ENCODE peak calls at places on chromosomes 16 and 17, in five cellular contexts. One of them, this sample, is unnamed. For H3K4me1, the result is how much of the 10 kb centered on the place peaks cover.

GRCh38 chr17:78767806-78768205 is 14.3 kb downstream of the CYTH1 start:
- DNase-seq in stomach: no peak
- DNase-seq in sigmoid colon: no peak
- DNase-seq in GM12878: no peak
- DNase-seq in transverse colon: no peak
- DNase-seq in this sample: no peak

GRCh38 chr17:36602924-36603384 is 1.6 kb downstream of the MRM1 start:
- DNase-seq in transverse colon: peak
- DNase-seq in stomach: peak
- DNase-seq in GM12878: peak
- DNase-seq in sigmoid colon: peak
- DNase-seq in this sample: no peak

GRCh38 chr16:66517586-66518263 is 32.2 kb downstream of the TK2 start:
- DNase-seq in stomach: no peak
- DNase-seq in transverse colon: no peak
- DNase-seq in GM12878: no peak
- DNase-seq in sigmoid colon: no peak
- DNase-seq in this sample: no peak

GRCh38 chr17:7992516-7992915 is 9.9 kb upstream of the GUCY2D start:
- DNase-seq in GM12878: no peak
- DNase-seq in transverse colon: no peak
- DNase-seq in stomach: no peak
- DNase-seq in sigmoid colon: peak
- DNase-seq in this sample: no peak

GRCh38 chr16:57610611-57611010 is 17.8 kb upstream of the ADGRG1 start:
- DNase-seq in sigmoid colon: peak
- DNase-seq in GM12878: no peak
- DNase-seq in stomach: no peak
- DNase-seq in transverse colon: no peak
- DNase-seq in this sample: no peak

GRCh38 chr16:27474921-27475320 is 72.9 kb downstream of the IL21R start:
- DNase-seq in transverse colon: no peak
- DNase-seq in sigmoid colon: no peak
- DNase-seq in stomach: no peak
- DNase-seq in GM12878: no peak
- DNase-seq in this sample: no peak

GRCh38 chr17:3401786-3402185 is 3.6 kb upstream of the OR1E1 start:
- DNase-seq in stomach: no peak
- DNase-seq in transverse colon: no peak
- DNase-seq in GM12878: no peak
- DNase-seq in sigmoid colon: no peak
- DNase-seq in this sample: no peak

GRCh38 chr16:48526058-48526957 is 83.7 kb downstream of the N4BP1 start:
- DNase-seq in stomach: peak
- DNase-seq in transverse colon: peak
- DNase-seq in sigmoid colon: peak
- DNase-seq in GM12878: peak
- DNase-seq in this sample: no peak

GRCh38 chr17:49107211-49107557 is 25.4 kb upstream of the B4GALNT2 start:
- DNase-seq in GM12878: no peak
- DNase-seq in sigmoid colon: no peak
- DNase-seq in stomach: no peak
- DNase-seq in transverse colon: no peak
- DNase-seq in this sample: no peak

GRCh38 chr17:42457107-42457787 is 1.4 kb upstream of the ATP6V0A1 start:
- DNase-seq in GM12878: peak
- DNase-seq in sigmoid colon: no peak
- DNase-seq in transverse colon: no peak
- DNase-seq in stomach: no peak
- DNase-seq in this sample: no peak
- H3K4me1 ChIP-seq in GM12878: under half
- H3K4me1 ChIP-seq in sigmoid colon: under half
- H3K4me1 ChIP-seq in transverse colon: under half
- H3K4me1 ChIP-seq in stomach: under half
- H3K4me1 ChIP-seq in this sample: under half

GRCh38 chr17:82287849-82288601 is 14.5 kb upstream of the CSNK1D start:
- DNase-seq in transverse colon: peak
- DNase-seq in sigmoid colon: peak
- DNase-seq in stomach: peak
- DNase-seq in GM12878: no peak
- DNase-seq in this sample: peak
- TF ChIP-seq EP300 in transverse colon: peak
- TF ChIP-seq EP300 in sigmoid colon: peak
- TF ChIP-seq EP300 in stomach: no peak
- TF ChIP-seq EP300 in GM12878: no peak
- TF ChIP-seq EP300 in this sample: no peak

DNA sequence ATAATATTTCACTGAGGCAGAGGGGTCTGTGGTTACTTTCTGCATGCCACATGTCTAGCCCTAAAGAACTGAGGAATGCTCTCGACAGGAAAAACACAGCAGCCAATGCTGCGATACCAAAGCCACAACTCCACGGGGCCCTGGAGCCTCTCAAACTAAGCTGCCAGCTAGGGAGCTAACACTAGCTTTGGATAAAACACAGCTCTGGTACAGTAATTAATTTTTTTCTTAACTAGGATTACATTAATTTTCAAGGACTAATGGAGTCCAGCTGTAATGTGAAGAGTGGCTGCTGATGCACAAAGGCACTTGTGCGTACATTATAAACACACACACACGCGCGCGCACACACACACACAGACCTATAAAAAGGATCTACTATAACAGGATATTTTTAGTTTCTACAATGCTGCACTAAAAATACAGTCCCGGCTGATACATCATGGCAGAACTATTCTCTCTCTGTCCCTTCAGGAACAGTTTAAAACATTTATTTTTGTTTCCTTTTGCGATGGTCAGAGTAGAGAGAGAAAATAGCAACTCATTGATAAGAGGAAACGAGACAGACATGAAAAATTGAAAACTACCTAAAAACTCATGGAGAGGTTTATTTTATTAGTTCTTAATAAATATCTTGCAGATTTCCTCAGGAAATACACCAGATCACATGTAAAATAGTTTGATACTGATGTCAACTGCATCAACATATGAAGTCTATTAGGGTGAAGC is 88.5 kb downstream of the SMG6 start:
- DNase-seq in sigmoid colon: peak
- DNase-seq in GM12878: no peak
- DNase-seq in transverse colon: peak
- DNase-seq in stomach: no peak
- DNase-seq in this sample: no peak
- TF ChIP-seq POLR2AphosphoS5 in sigmoid colon: peak
- TF ChIP-seq POLR2AphosphoS5 in GM12878: no peak
- TF ChIP-seq POLR2AphosphoS5 in transverse colon: no peak
- TF ChIP-seq POLR2AphosphoS5 in stomach: peak
- TF ChIP-seq POLR2AphosphoS5 in this sample: no peak

DNA sequence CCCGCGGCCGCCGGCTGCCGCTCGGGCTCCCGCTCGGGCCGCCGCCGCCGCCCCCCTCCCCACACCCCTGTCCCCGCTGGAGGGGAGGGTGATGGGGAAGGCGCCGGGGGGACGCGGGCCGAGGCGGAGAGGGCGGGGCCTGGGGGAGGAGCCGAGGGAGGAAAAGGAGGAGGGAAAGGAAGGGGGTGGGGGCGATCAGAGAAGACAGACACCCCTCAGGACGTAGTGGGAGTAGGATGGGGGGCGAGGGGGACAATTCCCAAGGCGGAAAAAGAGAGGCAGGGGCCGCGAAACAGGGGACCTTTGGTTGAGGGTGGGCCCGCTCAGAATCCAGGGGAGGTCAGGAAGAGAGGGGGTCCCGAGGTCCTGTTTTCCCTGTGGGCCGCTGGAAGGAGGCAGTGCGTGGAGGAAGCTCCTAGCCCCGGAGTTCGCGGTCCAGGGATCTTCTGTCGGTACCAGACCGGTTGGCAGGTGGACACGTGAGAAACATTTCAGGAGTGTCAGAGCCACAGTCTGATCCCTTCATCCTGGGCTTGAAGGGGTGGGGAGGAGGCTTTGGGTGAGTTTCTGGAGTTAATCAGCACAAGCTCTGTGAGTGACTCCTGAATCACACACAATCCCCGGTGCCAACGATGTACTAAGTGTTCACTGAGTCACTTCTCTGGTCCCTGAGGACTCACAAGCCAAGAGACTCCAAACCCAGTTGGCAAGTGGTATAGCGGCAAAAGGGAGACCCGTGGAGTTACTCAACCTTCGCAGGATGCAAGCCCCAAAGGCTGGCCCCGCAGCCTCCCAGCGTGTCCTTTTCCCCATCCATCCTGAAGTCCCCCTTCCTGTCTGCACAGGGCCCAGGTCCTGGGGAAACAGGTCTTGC is at the start of gene XYLT1:
- DNase-seq in GM12878: no peak
- DNase-seq in stomach: peak
- DNase-seq in sigmoid colon: peak
- DNase-seq in transverse colon: peak
- DNase-seq in this sample: no peak
- H3K4me1 ChIP-seq in GM12878: under half
- H3K4me1 ChIP-seq in stomach: under half
- H3K4me1 ChIP-seq in sigmoid colon: under half
- H3K4me1 ChIP-seq in transverse colon: under half
- H3K4me1 ChIP-seq in this sample: under half

DNA sequence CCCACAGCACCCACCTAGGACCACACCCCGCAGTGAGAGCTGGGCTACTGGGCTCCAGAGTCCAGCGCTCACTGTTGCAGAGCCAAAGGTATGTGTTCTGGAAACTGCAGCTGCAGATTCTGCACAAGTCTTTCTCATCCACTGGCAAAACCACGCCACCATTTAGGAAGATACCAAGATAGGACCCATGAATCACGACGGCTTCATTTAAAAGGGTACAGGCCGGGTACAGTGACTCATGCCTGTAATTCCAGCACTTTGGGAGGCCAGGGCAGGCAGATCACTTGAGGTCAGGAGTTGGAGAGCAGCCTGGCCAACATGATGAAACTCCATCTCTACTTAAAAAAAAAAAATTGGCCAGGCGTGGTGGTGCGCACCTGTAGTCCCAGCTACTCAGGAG is 18.8 kb downstream of the FOXF1 start:
- DNase-seq in GM12878: no peak
- DNase-seq in transverse colon: no peak
- DNase-seq in sigmoid colon: peak
- DNase-seq in stomach: no peak
- DNase-seq in this sample: no peak
- TF ChIP-seq EP300 in GM12878: no peak
- TF ChIP-seq EP300 in transverse colon: no peak
- TF ChIP-seq EP300 in sigmoid colon: no peak
- TF ChIP-seq EP300 in stomach: no peak
- TF ChIP-seq EP300 in this sample: no peak

DNA sequence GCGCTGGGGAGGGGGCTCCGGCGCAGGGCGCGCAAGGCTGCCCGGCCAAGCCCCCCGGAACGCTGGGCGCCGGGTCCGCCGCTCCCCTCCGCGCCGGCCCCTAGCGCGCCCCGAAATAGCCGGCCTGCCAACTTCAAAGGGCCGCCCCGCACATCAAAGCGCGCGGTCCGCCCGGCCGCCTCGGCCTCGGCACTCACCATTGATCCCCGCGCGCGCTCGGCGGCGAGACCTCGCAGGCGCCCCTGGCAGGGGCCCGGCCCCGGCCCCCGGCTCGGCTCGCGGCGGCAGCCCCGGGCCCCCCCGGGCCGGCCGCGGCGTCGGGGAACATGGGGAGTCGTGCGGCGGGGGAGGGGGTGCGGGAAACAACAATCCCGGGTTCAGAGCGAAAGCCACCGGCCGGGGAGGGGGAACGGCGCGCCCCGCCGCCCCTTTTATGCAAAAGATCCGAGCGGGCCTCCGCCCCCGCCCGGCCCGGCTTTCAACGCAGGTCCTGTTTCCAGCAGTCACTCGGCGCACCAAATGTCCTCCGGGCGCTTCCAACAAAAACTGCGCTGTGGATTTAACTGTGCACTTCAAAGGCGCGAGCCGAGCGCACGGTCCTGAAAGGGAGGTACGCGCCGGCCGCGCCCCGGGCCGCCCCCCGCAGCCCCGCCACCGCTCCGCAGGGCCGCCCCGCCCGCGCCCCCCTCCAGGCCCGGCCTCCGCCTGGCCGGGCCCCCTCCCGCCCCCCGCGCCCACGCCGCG is 648 bp downstream of the AXIN2 start:
- DNase-seq in GM12878: no peak
- DNase-seq in sigmoid colon: peak
- DNase-seq in stomach: peak
- DNase-seq in transverse colon: peak
- DNase-seq in this sample: peak
- TF ChIP-seq POLR2AphosphoS5 in GM12878: no peak
- TF ChIP-seq POLR2AphosphoS5 in sigmoid colon: peak
- TF ChIP-seq POLR2AphosphoS5 in stomach: peak
- TF ChIP-seq POLR2AphosphoS5 in transverse colon: peak
- TF ChIP-seq POLR2AphosphoS5 in this sample: peak

DNA sequence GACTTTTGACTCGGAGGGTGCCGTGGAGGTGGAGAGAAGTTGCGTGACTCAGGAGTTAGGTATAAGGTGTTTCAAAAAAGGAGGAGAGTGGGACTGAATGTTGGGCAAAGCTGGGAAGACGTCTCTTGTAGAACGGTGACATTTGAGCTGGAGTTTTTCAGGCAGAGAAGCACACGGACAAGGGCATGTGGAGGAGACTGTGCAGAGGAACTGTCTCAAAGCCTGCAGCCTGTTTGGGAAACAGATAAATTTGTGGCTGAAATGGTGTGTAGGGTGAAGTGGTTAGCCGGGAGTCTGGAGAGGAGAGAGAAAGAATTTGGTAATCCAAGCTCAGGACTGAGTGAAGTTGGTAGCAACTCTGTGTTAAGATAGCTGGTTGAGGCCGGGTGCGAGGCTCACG is 9.8 kb downstream of the USP10 start:
- DNase-seq in sigmoid colon: no peak
- DNase-seq in GM12878: no peak
- DNase-seq in stomach: no peak
- DNase-seq in transverse colon: no peak
- DNase-seq in this sample: no peak
- H3K4me1 ChIP-seq in sigmoid colon: under half
- H3K4me1 ChIP-seq in GM12878: under half
- H3K4me1 ChIP-seq in stomach: under half
- H3K4me1 ChIP-seq in transverse colon: under half
- H3K4me1 ChIP-seq in this sample: half or more

DNA sequence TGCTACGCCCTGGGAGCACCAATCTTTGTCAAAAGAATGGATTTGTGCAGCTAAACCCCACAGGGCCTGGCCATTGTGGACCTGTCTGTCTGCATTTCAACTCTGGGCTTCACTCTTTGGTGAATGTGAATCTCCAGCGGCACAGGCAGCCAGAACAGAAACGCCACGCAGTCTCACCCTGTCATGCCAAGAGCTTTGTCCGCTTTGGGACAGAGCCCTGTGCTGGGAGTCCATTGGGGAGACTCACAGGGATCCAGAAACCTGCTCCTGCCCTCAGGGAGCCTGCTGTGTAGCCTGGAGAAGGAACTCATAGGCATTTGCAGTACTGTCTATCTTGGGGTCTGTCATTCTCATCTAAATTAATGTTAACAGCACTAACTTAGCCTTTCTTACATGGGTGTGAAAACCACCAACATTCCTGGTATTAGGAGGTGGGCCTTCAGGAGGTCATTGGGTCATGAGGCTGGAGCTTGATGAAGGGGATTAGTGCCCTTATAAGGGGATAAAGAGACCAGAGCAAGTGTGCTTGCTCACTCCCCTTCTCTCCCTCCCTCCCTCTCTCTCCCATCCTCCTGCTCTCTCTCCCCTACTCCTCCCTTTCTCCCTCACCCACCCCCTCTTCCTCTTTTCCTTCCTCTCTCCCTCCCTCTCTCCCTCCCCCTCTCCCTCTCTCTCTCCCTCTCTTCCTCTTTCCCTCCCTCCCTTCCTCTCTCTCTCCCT is 25.8 kb upstream of the CDRT4 start:
- DNase-seq in GM12878: no peak
- DNase-seq in transverse colon: no peak
- DNase-seq in stomach: no peak
- DNase-seq in sigmoid colon: no peak
- DNase-seq in this sample: no peak
- TF ChIP-seq EP300 in GM12878: no peak
- TF ChIP-seq EP300 in transverse colon: no peak
- TF ChIP-seq EP300 in stomach: no peak
- TF ChIP-seq EP300 in sigmoid colon: no peak
- TF ChIP-seq EP300 in this sample: no peak

GRCh38 chr16:70416748-70417616 is 21.9 kb downstream of the ST3GAL2 start:
- DNase-seq in GM12878: no peak
- DNase-seq in sigmoid colon: no peak
- DNase-seq in stomach: no peak
- DNase-seq in transverse colon: peak
- DNase-seq in this sample: no peak
- TF ChIP-seq POLR2AphosphoS5 in GM12878: no peak
- TF ChIP-seq POLR2AphosphoS5 in sigmoid colon: no peak
- TF ChIP-seq POLR2AphosphoS5 in stomach: no peak
- TF ChIP-seq POLR2AphosphoS5 in transverse colon: no peak
- TF ChIP-seq POLR2AphosphoS5 in this sample: no peak